ENCODE peak calls at places on chromosomes 1 and 21, in seven cellular contexts. P is fibroblast of lung, B is neural progenitor cell, H is K562, V is HepG2, K is astrocyte, S is A673. C is an unnamed sample.

GRCh38 chr21:20739421-20739820 is 258.8 kb upstream of the NCAM2 start:
- DNase-seq in H (peak), P (no peak), B (peak), K (no peak), S (peak), V (no peak), C (peak)

GRCh38 chr21:42942244-42942643 is 16.8 kb upstream of the ERVH48-1 start:
- DNase-seq in V (no peak), P (no peak), S (no peak), B (no peak), H (no peak), K (no peak), C (no peak)

GRCh38 chr1:188355847-188356246 is 1527.1 kb downstream of the PLA2G4A start:
- DNase-seq in V (no peak), S (no peak), K (no peak), P (no peak), B (no peak), H (no peak), C (no peak)

GRCh38 chr1:228175316-228176023 is 9.9 kb downstream of the IBA57 start:
- DNase-seq in V (no peak), S (no peak), P (no peak), H (no peak), K (no peak), B (no peak), C (no peak)

GRCh38 chr21:44927587-44928461 is 7.1 kb upstream of the ITGB2 start:
- DNase-seq in V (peak), B (no peak), H (peak), P (no peak), K (peak), S (peak), C (peak)

GRCh38 chr1:44154665-44155064 is 13.2 kb upstream of the KLF18 start:
- DNase-seq in V (peak), H (no peak), K (peak), S (no peak), P (no peak), B (no peak), C (no peak)

GRCh38 chr1:234322979-234323378 is 50.3 kb upstream of the COA6 start:
- DNase-seq in S (peak), K (no peak), P (peak), B (peak), V (peak), H (peak), C (peak)

GRCh38 chr1:183633676-183634343 is 1.8 kb downstream of the ARPC5 start:
- DNase-seq in V (peak), P (peak), H (peak), B (peak), K (peak), S (peak), C (peak)

GRCh38 chr1:109873278-109874175 is 37.1 kb upstream of the CSF1 start:
- DNase-seq in V (no peak), H (no peak), P (no peak), S (no peak), K (peak), B (no peak), C (no peak)

GRCh38 chr1:53145942-53146708 is 3.7 kb upstream of the SLC1A7 start:
- DNase-seq in K (peak), H (peak), P (peak), B (peak), V (peak), S (peak), C (no peak)

GRCh38 chr1:89525169-89525855 is 683 bp downstream of the LRRC8B start:
- DNase-seq in S (peak), B (peak), V (peak), K (no peak), P (peak), H (peak), C (peak)

GRCh38 chr1:178465011-178465410 is 31.8 kb downstream of the CLEC20A start:
- DNase-seq in P (peak), S (no peak), K (peak), H (no peak), V (no peak), B (no peak), C (no peak)

GRCh38 chr1:9388628-9389184 is 96.0 kb downstream of the SPSB1 start:
- DNase-seq in B (no peak), P (peak), V (no peak), K (no peak), H (peak), S (no peak), C (no peak)

GRCh38 chr1:160167580-160167979 is 16.2 kb downstream of the ATP1A4 start:
- DNase-seq in V (no peak), P (no peak), S (peak), K (no peak), B (no peak), H (no peak), C (no peak)

GRCh38 chr1:231210126-231210525 is 30.9 kb upstream of the GNPAT start:
- DNase-seq in V (no peak), B (no peak), H (no peak), K (no peak), P (no peak), S (no peak), C (no peak)

GRCh38 chr1:154669464-154670282 is 61.7 kb upstream of the ADAR start:
- DNase-seq in K (peak), P (peak), H (peak), V (peak), S (peak), B (peak), C (peak)

GRCh38 chr21:46045154-46045553 is 52.8 kb upstream of the COL6A2 start:
- DNase-seq in S (no peak), V (no peak), B (no peak), H (no peak), K (no peak), P (no peak), C (no peak)

GRCh38 chr1:17565551-17565971 is 26.1 kb downstream of the ARHGEF10L start:
- DNase-seq in P (no peak), H (no peak), K (no peak), V (no peak), S (no peak), B (peak), C (no peak)

GRCh38 chr1:112904071-112904830 is 51.7 kb downstream of the SLC16A1 start:
- DNase-seq in P (peak), H (peak), V (no peak), B (no peak), S (peak), K (peak), C (no peak)

GRCh38 chr1:116015679-116016078 is 39.4 kb downstream of the SLC22A15 start:
- DNase-seq in P (no peak), B (no peak), S (no peak), K (no peak), H (no peak), V (no peak), C (no peak)

GRCh38 chr1:236975461-236975860 is 28.8 kb downstream of the MT1HL1 start:
- DNase-seq in H (no peak), B (no peak), P (no peak), K (no peak), V (no peak), S (no peak), C (no peak)

GRCh38 chr1:87794788-87795614 is 466.3 kb downstream of the LMO4 start:
- DNase-seq in B (no peak), P (peak), H (no peak), S (peak), K (peak), V (peak), C (no peak)

GRCh38 chr1:27166351-27166802 is 11.5 kb upstream of the SLC9A1 start:
- DNase-seq in H (no peak), K (peak), P (no peak), S (no peak), B (no peak), V (no peak), C (no peak)

GRCh38 chr21:44763451-44764318 is 37.9 kb downstream of the UBE2G2 start:
- DNase-seq in V (no peak), S (no peak), B (no peak), H (no peak), K (no peak), P (no peak), C (no peak)

GRCh38 chr1:34984435-34985062 is 598 bp downstream of the TMEM35B start:
- DNase-seq in K (peak), B (peak), P (peak), S (peak), V (no peak), H (peak), C (peak)

GRCh38 chr1:27349784-27350672 is 8.2 kb downstream of the SYTL1 start:
- DNase-seq in V (no peak), H (no peak), P (peak), B (peak), K (peak), S (peak), C (no peak)

GRCh38 chr1:40140211-40140709 is 20.9 kb upstream of the RLF start:
- DNase-seq in P (no peak), K (peak), V (no peak), H (no peak), B (no peak), S (no peak), C (no peak)

GRCh38 chr1:15038232-15039016 is 115.1 kb upstream of the TMEM51 start:
- DNase-seq in H (peak), B (peak), P (peak), S (peak), V (peak), K (no peak), C (peak)

GRCh38 chr1:169106921-169107672 is 607 bp downstream of the ATP1B1 start:
- DNase-seq in V (no peak), P (peak), H (peak), K (no peak), S (peak), B (peak), C (peak)

GRCh38 chr1:41418868-41419583 is 57.8 kb downstream of the FOXO6 start:
- DNase-seq in S (no peak), B (peak), P (peak), H (no peak), K (peak), V (peak), C (no peak)

GRCh38 chr1:81237531-81238528 is 562.9 kb upstream of the ADGRL2 start:
- DNase-seq in V (no peak), P (no peak), H (no peak), B (peak), K (no peak), S (peak), C (no peak)

GRCh38 chr21:42988234-42988965 is 14.0 kb downstream of the PKNOX1 start:
- DNase-seq in V (no peak), P (peak), K (peak), S (no peak), B (no peak), H (no peak), C (no peak)

GRCh38 chr21:44064852-44065403 is 42.3 kb upstream of the PWP2 start:
- DNase-seq in K (no peak), P (no peak), H (no peak), S (no peak), V (no peak), B (no peak), C (no peak)

GRCh38 chr1:238341395-238341794 is 450.7 kb upstream of the ZP4 start:
- DNase-seq in H (no peak), P (no peak), V (no peak), B (no peak), S (no peak), K (no peak), C (no peak)

GRCh38 chr21:20523191-20523590 is 475.0 kb upstream of the NCAM2 start:
- DNase-seq in H (no peak), K (no peak), S (no peak), P (no peak), V (no peak), B (no peak), C (no peak)

GRCh38 chr1:924619-925323 is 1.0 kb downstream of the SAMD11 start:
- DNase-seq in K (peak), P (peak), S (peak), B (peak), H (peak), V (no peak), C (no peak)
- TF ChIP-seq EZH2 in K (peak), P (peak), S (no peak), B (peak), H (peak), V (peak), C (peak)

GRCh38 chr1:63923302-63923701 is 149.5 kb downstream of the ROR1 start:
- DNase-seq in V (no peak), K (no peak), B (no peak), P (no peak), S (no peak), H (no peak), C (no peak)
- TF ChIP-seq EZH2 in V (no peak), K (no peak), B (no peak), P (no peak), S (no peak), H (no peak), C (no peak)

GRCh38 chr1:30684881-30685795 is 38.2 kb downstream of the MATN1 start:
- DNase-seq in V (peak), S (no peak), B (peak), P (no peak), K (no peak), H (peak), C (no peak)
- TF ChIP-seq EZH2 in V (no peak), S (peak), B (no peak), P (peak), K (peak), H (no peak), C (no peak)

DNA sequence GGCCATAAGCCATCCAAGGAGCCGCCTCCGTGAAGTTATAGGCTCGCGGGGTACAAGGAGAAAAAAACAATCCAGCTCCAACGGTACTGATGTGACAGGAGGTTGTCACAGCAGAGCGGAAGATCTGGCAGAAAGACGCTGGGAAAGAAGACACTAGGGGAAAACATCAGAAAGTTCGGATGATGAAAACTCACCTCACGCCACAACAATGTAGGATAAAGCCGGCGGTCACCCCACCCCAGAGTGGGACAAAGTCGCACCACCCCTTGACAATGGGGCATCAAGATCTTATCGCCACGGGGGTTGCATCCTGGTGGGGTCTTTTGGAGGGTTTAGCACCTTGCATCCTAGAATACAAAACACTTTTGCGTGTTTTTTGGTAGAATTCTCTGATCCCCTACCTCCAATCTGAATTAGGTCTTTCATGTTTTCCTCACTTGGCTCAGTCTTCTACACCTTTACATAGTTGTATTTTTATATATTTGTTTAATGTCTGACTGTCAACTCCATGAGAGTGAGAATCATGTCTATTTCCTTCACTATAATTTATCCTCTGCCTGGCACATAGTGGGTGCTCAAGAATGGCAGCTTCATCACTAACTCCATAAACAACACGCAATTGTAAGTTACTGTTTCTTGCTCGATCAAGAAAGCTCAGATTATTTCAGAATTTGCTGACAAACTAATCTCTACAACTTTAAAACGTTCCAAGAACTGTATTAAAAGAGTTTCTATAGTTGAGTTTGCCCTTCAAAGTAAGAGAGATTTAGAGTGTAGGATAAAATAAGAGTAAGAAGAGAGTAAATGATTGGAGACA is 611 bp upstream of the ZSWIM5 start:
- DNase-seq in V (no peak), P (no peak), K (no peak), H (no peak), B (no peak), S (no peak), C (no peak)
- TF ChIP-seq EZH2 in V (no peak), P (no peak), K (peak), H (peak), B (peak), S (peak), C (peak)

DNA sequence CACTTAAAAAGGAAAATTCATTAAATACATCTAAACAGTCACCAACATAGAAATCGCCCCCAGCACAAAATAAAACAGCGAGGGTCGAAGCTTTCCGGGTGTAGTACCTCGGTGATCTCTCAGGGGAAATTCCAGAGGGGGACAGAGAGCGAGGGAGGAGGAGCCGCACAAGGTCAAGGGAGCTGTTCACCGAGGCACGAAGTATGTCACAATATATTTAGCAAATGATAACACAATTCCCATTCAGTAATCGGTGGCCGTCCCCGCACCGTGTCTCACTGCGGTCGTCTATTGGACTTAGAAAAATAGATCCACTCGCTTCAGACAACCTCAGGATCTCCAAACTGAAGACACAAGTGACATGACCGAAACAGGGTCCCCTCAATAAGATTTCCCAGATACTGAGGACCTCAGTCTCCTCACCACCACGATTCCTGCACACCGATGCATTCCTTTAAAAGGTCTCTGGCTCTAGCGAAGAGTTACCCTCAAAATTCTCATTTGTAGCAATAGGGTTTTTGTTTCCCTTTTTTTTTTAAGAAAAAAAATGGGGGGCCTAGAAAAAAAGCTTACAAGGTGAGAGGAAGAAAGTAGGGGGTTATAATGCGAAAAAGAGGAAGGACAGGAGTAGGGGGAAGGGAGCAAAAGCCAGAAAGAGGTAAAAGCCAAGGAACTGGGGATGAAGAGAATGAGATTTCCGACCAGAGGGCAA is 1.1 kb downstream of the LPGAT1 start:
- DNase-seq in S (peak), K (peak), B (peak), P (peak), H (peak), V (peak), C (no peak)
- TF ChIP-seq EZH2 in S (no peak), K (no peak), B (peak), P (no peak), H (no peak), V (no peak), C (no peak)

DNA sequence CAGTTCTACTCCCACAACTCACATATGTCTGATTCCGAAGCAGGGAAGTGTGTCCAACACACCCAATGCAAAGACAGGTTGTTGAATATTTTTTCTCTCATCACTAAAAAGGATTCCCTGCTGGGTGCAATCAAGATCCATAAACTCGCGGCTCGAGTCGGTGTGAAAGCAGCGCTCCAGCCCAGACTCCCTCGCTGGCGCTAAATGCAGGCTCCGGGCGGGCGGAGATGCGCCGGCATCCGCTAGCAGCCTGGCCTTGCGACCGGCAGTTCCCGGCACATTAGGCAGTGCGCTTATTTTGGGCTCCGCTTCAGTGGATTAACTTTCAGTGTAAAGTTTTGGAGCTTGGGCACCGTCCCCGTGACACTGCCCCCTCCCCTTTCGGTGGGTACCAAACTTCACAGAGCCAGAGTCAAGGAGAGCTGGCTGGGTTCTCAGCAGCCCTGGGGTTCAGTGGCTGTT is 87.7 kb upstream of the POU3F1 start:
- DNase-seq in H (no peak), V (no peak), P (no peak), S (no peak), K (no peak), B (no peak), C (no peak)
- TF ChIP-seq EZH2 in H (no peak), V (no peak), P (peak), S (no peak), K (peak), B (no peak), C (no peak)

GRCh38 chr21:33174756-33175155 is 55.0 kb upstream of the IFNAR2 start:
- DNase-seq in B (no peak), V (no peak), H (no peak), K (no peak), P (no peak), S (no peak), C (no peak)
- TF ChIP-seq EZH2 in B (no peak), V (no peak), H (no peak), K (no peak), P (no peak), S (no peak), C (no peak)

GRCh38 chr1:205392650-205393049 is 29.2 kb downstream of the LEMD1 start:
- DNase-seq in V (no peak), P (no peak), K (no peak), B (no peak), S (no peak), H (no peak), C (no peak)
- TF ChIP-seq EZH2 in V (no peak), P (no peak), K (no peak), B (no peak), S (no peak), H (no peak), C (no peak)

GRCh38 chr1:243734311-243734700 is 115.7 kb downstream of the AKT3 start:
- DNase-seq in P (no peak), H (no peak), S (no peak), K (peak), V (no peak), B (no peak), C (no peak)
- TF ChIP-seq EZH2 in P (no peak), H (no peak), S (no peak), K (no peak), V (no peak), B (no peak), C (no peak)

GRCh38 chr1:180233191-180234011 is 3.3 kb downstream of the LHX4 start:
- DNase-seq in K (no peak), V (no peak), B (peak), P (no peak), H (no peak), S (no peak), C (no peak)
- TF ChIP-seq EZH2 in K (peak), V (no peak), B (peak), P (peak), H (no peak), S (peak), C (no peak)